ENCODE peak calls at places on chromosome 15, in four cellular contexts. One of them, this sample, is unnamed.

GRCh38 chr15:24017470-24017869 is 330.4 kb upstream of the NDN start:
- DNase-seq in CD8-positive, alpha-beta memory T cell: no peak
- DNase-seq in naive thymus-derived CD4-positive, alpha-beta T cell: no peak
- DNase-seq in stomach: no peak
- DNase-seq in this sample: no peak

GRCh38 chr15:58931985-58932384 is 1.5 kb downstream of the SLTM start:
- DNase-seq in naive thymus-derived CD4-positive, alpha-beta T cell: no peak
- DNase-seq in CD8-positive, alpha-beta memory T cell: no peak
- DNase-seq in stomach: peak
- DNase-seq in this sample: peak

GRCh38 chr15:64686130-64686735 is 89.2 kb downstream of the RBPMS2 start:
- DNase-seq in stomach: no peak
- DNase-seq in naive thymus-derived CD4-positive, alpha-beta T cell: peak
- DNase-seq in CD8-positive, alpha-beta memory T cell: peak
- DNase-seq in this sample: no peak

GRCh38 chr15:85589873-85590272 is 204.9 kb downstream of the KLHL25 start:
- DNase-seq in naive thymus-derived CD4-positive, alpha-beta T cell: no peak
- DNase-seq in CD8-positive, alpha-beta memory T cell: no peak
- DNase-seq in stomach: no peak
- DNase-seq in this sample: no peak

GRCh38 chr15:85064710-85065109 is 83.1 kb downstream of the PDE8A start:
- DNase-seq in naive thymus-derived CD4-positive, alpha-beta T cell: no peak
- DNase-seq in stomach: no peak
- DNase-seq in CD8-positive, alpha-beta memory T cell: no peak
- DNase-seq in this sample: no peak

GRCh38 chr15:85354432-85354831 is 26.0 kb upstream of the AKAP13 start:
- DNase-seq in naive thymus-derived CD4-positive, alpha-beta T cell: no peak
- DNase-seq in CD8-positive, alpha-beta memory T cell: no peak
- DNase-seq in stomach: no peak
- DNase-seq in this sample: no peak

GRCh38 chr15:65132841-65133549 is 613 bp downstream of the PDCD7 start:
- DNase-seq in naive thymus-derived CD4-positive, alpha-beta T cell: peak
- DNase-seq in CD8-positive, alpha-beta memory T cell: peak
- DNase-seq in stomach: peak
- DNase-seq in this sample: no peak

GRCh38 chr15:57227899-57228298 is 148.4 kb upstream of the CGNL1 start:
- DNase-seq in naive thymus-derived CD4-positive, alpha-beta T cell: peak
- DNase-seq in CD8-positive, alpha-beta memory T cell: no peak
- DNase-seq in stomach: no peak
- DNase-seq in this sample: no peak

GRCh38 chr15:84616235-84616634 is 15.4 kb downstream of the ZSCAN2 start:
- DNase-seq in stomach: no peak
- DNase-seq in naive thymus-derived CD4-positive, alpha-beta T cell: no peak
- DNase-seq in CD8-positive, alpha-beta memory T cell: no peak
- DNase-seq in this sample: no peak

GRCh38 chr15:55222588-55222987 is 25.8 kb upstream of the RSL24D1 start:
- DNase-seq in CD8-positive, alpha-beta memory T cell: no peak
- DNase-seq in stomach: no peak
- DNase-seq in naive thymus-derived CD4-positive, alpha-beta T cell: peak
- DNase-seq in this sample: no peak

GRCh38 chr15:52462806-52463360 is 65.8 kb downstream of the MYO5A start:
- DNase-seq in naive thymus-derived CD4-positive, alpha-beta T cell: no peak
- DNase-seq in CD8-positive, alpha-beta memory T cell: no peak
- DNase-seq in stomach: no peak
- DNase-seq in this sample: no peak

GRCh38 chr15:100529556-100529955 is 806 bp upstream of the CERS3 start:
- DNase-seq in naive thymus-derived CD4-positive, alpha-beta T cell: peak
- DNase-seq in CD8-positive, alpha-beta memory T cell: no peak
- DNase-seq in stomach: no peak
- DNase-seq in this sample: no peak

GRCh38 chr15:90402230-90402629 is 14.2 kb downstream of the IQGAP1 start:
- DNase-seq in stomach: no peak
- DNase-seq in CD8-positive, alpha-beta memory T cell: no peak
- DNase-seq in naive thymus-derived CD4-positive, alpha-beta T cell: no peak
- DNase-seq in this sample: no peak

GRCh38 chr15:64111679-64112050 is 15.9 kb downstream of the SNX1 start:
- DNase-seq in naive thymus-derived CD4-positive, alpha-beta T cell: no peak
- DNase-seq in CD8-positive, alpha-beta memory T cell: no peak
- DNase-seq in stomach: no peak
- DNase-seq in this sample: no peak

GRCh38 chr15:74978077-74978476 is 17.3 kb upstream of the SCAMP5 start:
- DNase-seq in CD8-positive, alpha-beta memory T cell: no peak
- DNase-seq in stomach: no peak
- DNase-seq in naive thymus-derived CD4-positive, alpha-beta T cell: no peak
- DNase-seq in this sample: no peak

GRCh38 chr15:43799209-43799944 is 643 bp downstream of the SERINC4 start:
- DNase-seq in naive thymus-derived CD4-positive, alpha-beta T cell: no peak
- DNase-seq in stomach: no peak
- DNase-seq in CD8-positive, alpha-beta memory T cell: no peak
- DNase-seq in this sample: no peak

GRCh38 chr15:65263313-65263712 is 23.4 kb downstream of the PARP16 start:
- DNase-seq in stomach: no peak
- DNase-seq in naive thymus-derived CD4-positive, alpha-beta T cell: no peak
- DNase-seq in CD8-positive, alpha-beta memory T cell: no peak
- DNase-seq in this sample: no peak

GRCh38 chr15:43517354-43518072 is at the start of gene MAP1A:
- DNase-seq in stomach: no peak
- DNase-seq in naive thymus-derived CD4-positive, alpha-beta T cell: no peak
- DNase-seq in CD8-positive, alpha-beta memory T cell: no peak
- DNase-seq in this sample: no peak

GRCh38 chr15:31384568-31384967 is 57.9 kb downstream of the KLF13 start:
- DNase-seq in CD8-positive, alpha-beta memory T cell: no peak
- DNase-seq in stomach: no peak
- DNase-seq in naive thymus-derived CD4-positive, alpha-beta T cell: no peak
- DNase-seq in this sample: no peak

GRCh38 chr15:49697121-49697520 is 76.3 kb downstream of the DTWD1 start:
- DNase-seq in naive thymus-derived CD4-positive, alpha-beta T cell: no peak
- DNase-seq in stomach: no peak
- DNase-seq in CD8-positive, alpha-beta memory T cell: no peak
- DNase-seq in this sample: no peak

GRCh38 chr15:71506946-71507345 is 303.4 kb upstream of the NR2E3 start:
- DNase-seq in naive thymus-derived CD4-positive, alpha-beta T cell: no peak
- DNase-seq in CD8-positive, alpha-beta memory T cell: no peak
- DNase-seq in stomach: no peak
- DNase-seq in this sample: peak

GRCh38 chr15:39511000-39511914 is 69.6 kb upstream of the THBS1 start:
- DNase-seq in stomach: no peak
- DNase-seq in naive thymus-derived CD4-positive, alpha-beta T cell: no peak
- DNase-seq in CD8-positive, alpha-beta memory T cell: no peak
- DNase-seq in this sample: no peak

GRCh38 chr15:48391950-48392349 is 60.7 kb downstream of the DUT start:
- DNase-seq in CD8-positive, alpha-beta memory T cell: no peak
- DNase-seq in naive thymus-derived CD4-positive, alpha-beta T cell: no peak
- DNase-seq in stomach: no peak
- DNase-seq in this sample: no peak

GRCh38 chr15:68435966-68436365 is 4.0 kb upstream of the ITGA11 start:
- DNase-seq in CD8-positive, alpha-beta memory T cell: no peak
- DNase-seq in stomach: no peak
- DNase-seq in naive thymus-derived CD4-positive, alpha-beta T cell: no peak
- DNase-seq in this sample: no peak

GRCh38 chr15:67861983-67862382 is 22.1 kb upstream of the RNU6-1 start:
- DNase-seq in naive thymus-derived CD4-positive, alpha-beta T cell: no peak
- DNase-seq in stomach: no peak
- DNase-seq in CD8-positive, alpha-beta memory T cell: no peak
- DNase-seq in this sample: no peak

GRCh38 chr15:43749690-43750345 is 3.6 kb downstream of the PDIA3 start:
- DNase-seq in naive thymus-derived CD4-positive, alpha-beta T cell: peak
- DNase-seq in stomach: peak
- DNase-seq in CD8-positive, alpha-beta memory T cell: peak
- DNase-seq in this sample: peak

GRCh38 chr15:35583863-35584528 is 38.0 kb upstream of the DPH6 start:
- DNase-seq in CD8-positive, alpha-beta memory T cell: no peak
- DNase-seq in stomach: no peak
- DNase-seq in naive thymus-derived CD4-positive, alpha-beta T cell: no peak
- DNase-seq in this sample: no peak

GRCh38 chr15:38242055-38242454 is 10.6 kb upstream of the SPRED1 start:
- DNase-seq in CD8-positive, alpha-beta memory T cell: no peak
- DNase-seq in stomach: no peak
- DNase-seq in naive thymus-derived CD4-positive, alpha-beta T cell: no peak
- DNase-seq in this sample: no peak

GRCh38 chr15:99703603-99704443 is 29.4 kb downstream of the LYSMD4 start:
- DNase-seq in CD8-positive, alpha-beta memory T cell: no peak
- DNase-seq in stomach: no peak
- DNase-seq in naive thymus-derived CD4-positive, alpha-beta T cell: peak
- DNase-seq in this sample: peak

GRCh38 chr15:36688310-36689102 is 109.1 kb downstream of the CDIN1 start:
- DNase-seq in naive thymus-derived CD4-positive, alpha-beta T cell: no peak
- DNase-seq in CD8-positive, alpha-beta memory T cell: no peak
- DNase-seq in stomach: no peak
- DNase-seq in this sample: no peak

GRCh38 chr15:73800662-73801345 is 47.7 kb upstream of the INSYN1 start:
- DNase-seq in stomach: no peak
- DNase-seq in naive thymus-derived CD4-positive, alpha-beta T cell: no peak
- DNase-seq in CD8-positive, alpha-beta memory T cell: no peak
- DNase-seq in this sample: no peak

GRCh38 chr15:35784745-35785144 is 238.8 kb upstream of the DPH6 start:
- DNase-seq in naive thymus-derived CD4-positive, alpha-beta T cell: no peak
- DNase-seq in CD8-positive, alpha-beta memory T cell: no peak
- DNase-seq in stomach: no peak
- DNase-seq in this sample: no peak

GRCh38 chr15:73872370-73872769 is 994 bp upstream of the TBC1D21 start:
- DNase-seq in CD8-positive, alpha-beta memory T cell: no peak
- DNase-seq in naive thymus-derived CD4-positive, alpha-beta T cell: no peak
- DNase-seq in stomach: no peak
- DNase-seq in this sample: no peak

GRCh38 chr15:69525543-69525942 is 72.9 kb downstream of the RPLP1 start:
- DNase-seq in stomach: no peak
- DNase-seq in CD8-positive, alpha-beta memory T cell: no peak
- DNase-seq in naive thymus-derived CD4-positive, alpha-beta T cell: no peak
- DNase-seq in this sample: no peak
- H3K4me3 ChIP-seq in stomach: no peak
- H3K4me3 ChIP-seq in CD8-positive, alpha-beta memory T cell: no peak
- H3K4me3 ChIP-seq in naive thymus-derived CD4-positive, alpha-beta T cell: no peak
- H3K4me3 ChIP-seq in this sample: no peak

DNA sequence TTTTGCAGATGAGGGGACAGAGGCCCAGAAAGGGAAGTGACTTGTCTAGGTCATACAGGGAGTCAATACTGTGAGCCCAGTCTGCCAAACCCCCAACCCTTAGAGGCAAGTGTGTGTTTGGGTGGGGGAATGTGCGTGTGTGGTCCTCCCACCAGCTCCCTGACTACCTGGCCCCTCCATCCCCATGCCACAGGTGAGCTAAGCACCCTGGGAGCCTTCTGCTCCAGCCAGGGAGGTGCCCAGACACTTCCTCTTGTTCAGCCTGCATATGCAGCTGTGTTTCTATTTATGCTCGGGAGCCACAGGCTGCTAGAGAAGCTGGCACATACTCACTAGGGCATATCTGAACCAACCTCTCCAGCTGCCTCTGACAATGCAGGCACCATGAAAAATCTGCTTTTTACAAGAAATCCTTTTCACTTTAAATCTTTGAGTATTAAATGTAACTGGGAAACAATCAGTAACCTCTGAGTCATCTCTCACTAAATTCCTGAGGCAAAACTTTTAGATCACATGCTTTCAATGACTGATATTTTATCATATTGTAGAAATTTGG is 20.7 kb downstream of the TBC1D2B start:
- DNase-seq in CD8-positive, alpha-beta memory T cell: no peak
- DNase-seq in stomach: peak
- DNase-seq in naive thymus-derived CD4-positive, alpha-beta T cell: peak
- DNase-seq in this sample: no peak
- H3K4me3 ChIP-seq in CD8-positive, alpha-beta memory T cell: peak
- H3K4me3 ChIP-seq in stomach: no peak
- H3K4me3 ChIP-seq in naive thymus-derived CD4-positive, alpha-beta T cell: peak
- H3K4me3 ChIP-seq in this sample: no peak

DNA sequence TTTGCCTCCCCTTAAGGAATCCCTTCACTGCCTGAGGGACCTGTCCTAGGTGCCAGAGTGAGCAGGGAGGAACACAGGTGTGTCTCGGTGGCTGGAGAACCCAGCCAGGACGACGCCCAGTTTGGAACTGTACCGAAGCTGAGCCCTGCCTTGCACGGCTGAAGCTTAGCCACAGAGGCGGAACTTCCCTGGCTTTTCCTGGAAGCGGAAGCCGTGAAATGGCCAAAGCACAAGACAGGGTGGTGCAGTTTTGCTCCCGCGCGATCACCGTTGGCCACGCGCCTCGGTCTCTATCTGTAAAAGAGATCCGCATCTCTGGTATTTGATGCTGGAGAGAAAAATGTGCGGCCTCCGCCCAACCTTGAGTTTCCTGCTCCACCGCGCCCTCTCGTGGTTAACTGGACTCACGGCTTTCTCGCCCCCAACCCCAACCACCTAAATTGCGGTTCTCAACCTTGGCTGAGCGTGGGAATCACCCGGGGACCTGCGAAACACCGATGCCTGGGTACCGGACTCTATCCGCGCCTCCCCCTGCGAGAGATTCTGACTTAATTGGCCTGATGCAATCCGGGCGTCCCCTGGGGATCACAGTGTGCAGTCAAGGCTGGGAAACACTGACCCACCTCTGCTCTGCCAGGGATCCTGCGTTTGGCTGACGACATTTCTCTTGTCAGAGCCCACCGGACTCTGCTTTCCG is 70.7 kb upstream of the ABHD2 start:
- DNase-seq in stomach: peak
- DNase-seq in naive thymus-derived CD4-positive, alpha-beta T cell: peak
- DNase-seq in CD8-positive, alpha-beta memory T cell: peak
- DNase-seq in this sample: no peak
- H3K4me3 ChIP-seq in stomach: peak
- H3K4me3 ChIP-seq in naive thymus-derived CD4-positive, alpha-beta T cell: peak
- H3K4me3 ChIP-seq in CD8-positive, alpha-beta memory T cell: peak
- H3K4me3 ChIP-seq in this sample: no peak

DNA sequence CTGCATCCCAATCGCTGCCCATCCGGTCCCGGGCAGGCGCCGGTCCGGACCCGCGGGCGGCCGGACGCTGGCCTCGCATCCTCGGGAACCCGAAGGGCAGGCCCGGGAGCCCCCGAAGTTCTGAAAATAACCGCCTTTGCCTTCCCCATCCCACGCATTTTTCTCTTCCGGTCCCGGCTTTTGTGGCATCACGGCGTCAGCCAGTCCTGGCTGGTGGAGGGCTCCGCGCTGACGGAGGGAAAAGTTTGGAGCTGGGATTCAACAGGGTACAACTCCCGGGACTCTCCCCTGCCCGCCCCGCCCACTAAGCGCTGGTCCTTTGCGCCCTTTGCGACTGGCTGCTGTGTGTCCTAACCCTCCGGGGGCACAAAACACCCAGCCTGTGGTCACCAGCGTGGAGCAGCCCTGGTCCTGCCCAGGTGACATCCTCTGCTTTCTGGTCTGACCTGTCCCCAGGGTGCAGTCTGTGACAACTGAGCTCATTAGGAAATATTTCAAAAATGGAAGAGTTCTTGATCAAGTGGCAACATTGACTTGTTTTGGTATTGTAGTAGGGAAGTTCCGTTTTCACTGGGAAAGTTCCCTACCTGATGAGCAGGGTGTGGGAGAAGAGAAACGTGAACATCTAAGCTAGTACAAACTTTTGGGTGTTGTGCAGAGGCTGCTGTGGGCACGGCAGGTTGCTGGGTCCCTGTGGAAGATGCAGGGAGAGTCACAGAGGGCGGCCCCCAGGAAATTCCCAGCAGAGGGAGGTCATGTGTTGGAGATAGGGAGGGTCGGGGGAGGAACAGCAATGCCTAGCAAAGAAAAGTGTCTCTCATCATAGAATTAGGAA is 754 bp downstream of the ARNT2 start:
- DNase-seq in stomach: no peak
- DNase-seq in CD8-positive, alpha-beta memory T cell: no peak
- DNase-seq in naive thymus-derived CD4-positive, alpha-beta T cell: no peak
- DNase-seq in this sample: no peak
- H3K4me3 ChIP-seq in stomach: peak
- H3K4me3 ChIP-seq in CD8-positive, alpha-beta memory T cell: no peak
- H3K4me3 ChIP-seq in naive thymus-derived CD4-positive, alpha-beta T cell: no peak
- H3K4me3 ChIP-seq in this sample: no peak

This sample was measured in GM12864.